ENCODE peak calls at places on chromosomes 13 and 19, in five cellular contexts. U is H1, C is neuronal stem cell, Y is mesenchymal stem cell, G is H9. R is an unnamed sample.
A peak's percentile ranks its signal among the peaks of the same experiment; 100 is the strongest.

GRCh38 chr13:43127827-43128226 is 104.4 kb downstream of the DNAJC15 start:
- DNase-seq in U (no peak), C (no peak), Y (peak; percentile 53), G (no peak), R (no peak)

GRCh38 chr13:95360464-95361097 is 59.3 kb upstream of the ABCC4 start:
- DNase-seq in U (no peak), C (no peak), Y (peak; percentile 51), G (no peak), R (no peak)

GRCh38 chr19:41085748-41086415 is 2.4 kb upstream of the CYP2A13 start:
- DNase-seq in U (no peak), C (no peak), Y (no peak), G (no peak), R (no peak)

GRCh38 chr13:99022953-99023352 is 45.1 kb upstream of the DOCK9 start:
- DNase-seq in U (no peak), C (no peak), Y (no peak), G (no peak), R (no peak)

GRCh38 chr13:20984879-20985278 is 76.5 kb downstream of the LATS2 start:
- DNase-seq in U (no peak), C (no peak), Y (no peak), G (no peak), R (no peak)

GRCh38 chr19:4061178-4061682 is 5.5 kb downstream of the ZBTB7A start:
- DNase-seq in U (no peak), C (no peak), Y (no peak), G (peak; percentile 73), R (peak; percentile 48)

GRCh38 chr19:15112385-15112784 is 5.2 kb downstream of the SYDE1 start:
- DNase-seq in U (peak; percentile 50), C (no peak), Y (no peak), G (peak; percentile 77), R (no peak)

GRCh38 chr19:46714523-46715106 is 2.3 kb downstream of the PRKD2 start:
- DNase-seq in U (peak; percentile 56), C (no peak), Y (peak; percentile 48), G (no peak), R (no peak)

GRCh38 chr13:99214232-99214631 is 13.6 kb downstream of the UBAC2 start:
- DNase-seq in U (no peak), C (no peak), Y (no peak), G (no peak), R (no peak)

GRCh38 chr19:831407-832369 is 4.1 kb downstream of the AZU1 start:
- DNase-seq in U (no peak), C (no peak), Y (no peak), G (no peak), R (no peak)

GRCh38 chr13:37869506-37869755 is 141 bp downstream of the TRPC4 start:
- DNase-seq in U (no peak), C (peak; percentile 48), Y (no peak), G (peak; percentile 40), R (peak; percentile 23)

GRCh38 chr13:42007844-42008243 is 40.6 kb upstream of the DGKH start:
- DNase-seq in U (no peak), C (no peak), Y (peak; percentile 6), G (no peak), R (no peak)

GRCh38 chr13:32175943-32176342 is 139.2 kb downstream of the ZAR1L start:
- DNase-seq in U (no peak), C (no peak), Y (no peak), G (no peak), R (no peak)

GRCh38 chr13:24361852-24362366 is 52.5 kb downstream of the C1QTNF9 start:
- DNase-seq in U (no peak), C (no peak), Y (no peak), G (no peak), R (no peak)

GRCh38 chr13:77034883-77035282 is 7.9 kb upstream of the FBXL3 start:
- DNase-seq in U (no peak), C (no peak), Y (peak; percentile 18), G (no peak), R (no peak)

GRCh38 chr13:25881136-25881926 is 170.5 kb downstream of the SHISA2 start:
- DNase-seq in U (no peak), C (no peak), Y (peak; percentile 66), G (no peak), R (no peak)

GRCh38 chr19:38674388-38675133 is 27.1 kb downstream of the ACTN4 start:
- DNase-seq in U (no peak), C (no peak), Y (peak; percentile 68), G (no peak), R (peak; percentile 94)

GRCh38 chr13:72808917-72809500 is 27.1 kb downstream of the PIBF1 start:
- DNase-seq in U (no peak), C (peak; percentile 9), Y (peak; percentile 28), G (no peak), R (peak; percentile 60)

GRCh38 chr13:53821632-53822031 is 793.0 kb downstream of the OLFM4 start:
- DNase-seq in U (no peak), C (no peak), Y (no peak), G (no peak), R (no peak)

GRCh38 chr19:17026041-17026658 is 460 bp downstream of the CPAMD8 start:
- DNase-seq in U (peak; percentile 65), C (no peak), Y (no peak), G (no peak), R (peak; percentile 24)

GRCh38 chr19:56671613-56671994 is at the start of gene ZNF835:
- DNase-seq in U (peak; percentile 86), C (peak; percentile 86), Y (no peak), G (no peak), R (peak; percentile 88)

GRCh38 chr19:57665261-57665806 is 3.4 kb upstream of the ZSCAN4 start:
- DNase-seq in U (no peak), C (no peak), Y (no peak), G (no peak), R (no peak)

GRCh38 chr13:23947893-23948292 is 50.6 kb upstream of the C1QTNF9B start:
- DNase-seq in U (no peak), C (no peak), Y (no peak), G (no peak), R (no peak)

GRCh38 chr19:49469828-49470614 is 4.0 kb upstream of the FLT3LG start:
- DNase-seq in U (no peak), C (no peak), Y (peak; percentile 42), G (peak; percentile 44), R (no peak)

GRCh38 chr19:48393559-48394330 is at the start of gene GRIN2D:
- DNase-seq in U (peak; percentile 73), C (no peak), Y (peak; percentile 66), G (peak; percentile 64), R (peak; percentile 59)

GRCh38 chr19:30529876-30530275 is 157.7 kb downstream of the ZNF536 start:
- DNase-seq in U (no peak), C (no peak), Y (no peak), G (no peak), R (no peak)

GRCh38 chr19:22545751-22546150 is 88.4 kb upstream of the ZNF492 start:
- DNase-seq in U (peak; percentile 63), C (no peak), Y (no peak), G (no peak), R (peak; percentile 43)

GRCh38 chr19:38079926-38080380 is 144.1 kb downstream of the DPF1 start:
- DNase-seq in U (no peak), C (no peak), Y (peak; percentile 75), G (no peak), R (no peak)

GRCh38 chr19:38658462-38659306 is 11.2 kb downstream of the ACTN4 start:
- DNase-seq in U (no peak), C (no peak), Y (peak; percentile 99), G (no peak), R (peak; percentile 98)

GRCh38 chr13:35840991-35841604 is 290.1 kb downstream of the DCLK1 start:
- DNase-seq in U (no peak), C (no peak), Y (no peak), G (no peak), R (no peak)

GRCh38 chr13:35836476-35836875 is 294.7 kb downstream of the DCLK1 start:
- DNase-seq in U (no peak), C (no peak), Y (no peak), G (no peak), R (no peak)

GRCh38 chr13:35839746-35840273 is 291.4 kb downstream of the DCLK1 start:
- DNase-seq in U (no peak), C (no peak), Y (no peak), G (no peak), R (no peak)

GRCh38 chr13:35833571-35834305 is 297.4 kb downstream of the DCLK1 start:
- DNase-seq in U (no peak), C (no peak), Y (no peak), G (no peak), R (peak; percentile 80)

GRCh38 chr13:35838356-35838755 is 292.8 kb downstream of the DCLK1 start:
- DNase-seq in U (no peak), C (no peak), Y (peak; percentile 6), G (no peak), R (peak; percentile 5)
- H2BK12ac ChIP-seq in U (no peak overlapping the region), C (no peak overlapping the region), Y (no peak overlapping the region), G (no peak overlapping the region), R (no peak overlapping the region)

DNA sequence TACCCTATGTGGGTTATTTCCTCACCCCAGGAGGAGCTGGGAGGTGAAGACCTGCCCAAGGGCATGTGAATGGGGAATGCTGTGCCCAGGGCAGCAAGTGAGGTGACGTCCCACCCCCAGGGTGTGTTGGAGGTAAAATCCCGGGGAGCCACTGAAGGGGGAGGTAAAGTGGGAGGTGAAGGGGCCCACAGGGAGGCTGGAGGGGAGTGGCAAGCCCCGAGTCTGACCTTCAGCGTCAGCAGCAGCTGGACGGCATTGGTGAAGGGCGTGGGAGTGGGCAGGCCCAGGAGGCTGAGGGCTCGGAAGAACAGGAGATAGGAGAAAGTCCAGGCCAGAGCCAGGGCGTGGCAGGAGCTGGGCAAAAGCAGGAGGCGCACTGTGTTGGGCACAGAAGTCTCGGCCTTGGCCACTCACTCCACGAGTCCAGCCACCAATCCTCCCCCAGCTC is 2.4 kb downstream of the MBOAT7 start:
- DNase-seq in U (no peak), C (no peak), Y (no peak), G (peak; percentile 22), R (no peak)
- H3K9ac ChIP-seq in U (no peak overlapping the region), C (peak overlapping the region; percentile 67), Y (peak overlapping the region; percentile 26), G (no peak overlapping the region), R (no peak overlapping the region)

GRCh38 chr13:110581489-110582185 is 20.1 kb upstream of the RAB20 start:
- DNase-seq in U (no peak), C (no peak), Y (no peak), G (no peak), R (no peak)

GRCh38 chr13:110576736-110577476 is 15.4 kb upstream of the RAB20 start:
- DNase-seq in U (no peak), C (no peak), Y (no peak), G (no peak), R (no peak)

GRCh38 chr13:110582421-110582954 is 21.0 kb upstream of the RAB20 start:
- DNase-seq in U (no peak), C (no peak), Y (no peak), G (no peak), R (peak; percentile 60)

GRCh38 chr13:110583178-110583865 is 21.8 kb upstream of the RAB20 start:
- DNase-seq in U (no peak), C (no peak), Y (no peak), G (peak; percentile 19), R (no peak)

GRCh38 chr13:110580800-110581199 is 19.3 kb upstream of the RAB20 start:
- DNase-seq in U (no peak), C (no peak), Y (peak; percentile 61), G (no peak), R (no peak)
- H3K14ac ChIP-seq in U (no peak overlapping the region), C (no peak overlapping the region), Y (no peak overlapping the region), G (no peak overlapping the region), R (no peak overlapping the region)

DNA sequence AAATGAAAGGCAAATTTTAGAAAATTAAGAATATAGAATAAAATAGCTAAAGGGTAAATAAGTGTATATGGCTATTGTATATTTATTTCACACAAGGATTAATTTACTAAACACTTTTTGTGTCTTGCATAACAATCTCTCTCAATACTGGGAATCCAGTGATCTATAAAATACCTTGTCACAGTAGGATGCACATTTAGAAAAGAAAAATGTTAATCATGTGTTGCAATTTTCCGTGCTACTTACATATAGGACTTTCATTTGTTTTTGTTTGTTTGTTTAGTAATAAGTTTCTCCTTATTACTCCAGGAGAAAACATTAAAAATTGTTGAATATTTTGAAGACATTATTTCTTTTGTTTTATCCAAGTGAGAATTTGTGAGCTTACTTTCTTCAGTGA is 1533.3 kb downstream of the SLITRK5 start:
- DNase-seq in U (no peak), C (no peak), Y (no peak), G (no peak), R (no peak)
- H2BK12ac ChIP-seq in U (no peak overlapping the region), C (no peak overlapping the region), Y (no peak overlapping the region), G (no peak overlapping the region), R (no peak overlapping the region)

R was measured in trophoblast cell.